ENCODE peak calls at places on chromosomes 11 and 22, in eight cellular contexts. W is CD8-positive, alpha-beta T cell; K is right atrium auricular region; F is right lobe of liver; I is suprapubic skin; O is colonic mucosa; R is HAP-1; Y is tibial nerve. U is an unnamed sample.

GRCh38 chr11:47406896-47407745 is 1.3 kb upstream of the SLC39A13 start:
- DNase-seq in W (no peak), K (no peak), F (no peak), I (peak; percentile 65), O (no peak), R (no peak), Y (no peak), U (no peak)

GRCh38 chr22:44521326-44521725 is 23.3 kb upstream of the RTL6 start:
- DNase-seq in W (no peak), K (peak; percentile 26), F (no peak), I (peak; percentile 16), O (no peak), R (no peak), Y (no peak), U (no peak)

GRCh38 chr22:44601189-44601588 is 100.8 kb upstream of the PRR5 start:
- DNase-seq in W (no peak), K (no peak), F (no peak), I (no peak), O (no peak), R (no peak), Y (no peak), U (no peak)

GRCh38 chr11:131624526-131624925 is 254.1 kb downstream of the NTM start:
- DNase-seq in W (no peak), K (peak; percentile 21), F (no peak), I (no peak), O (no peak), R (no peak), Y (no peak), U (no peak)

GRCh38 chr11:134994431-134994830 is 582.4 kb upstream of the B3GAT1 start:
- DNase-seq in W (no peak), K (no peak), F (no peak), I (no peak), O (no peak), R (peak; percentile 90), Y (no peak), U (no peak)

GRCh38 chr11:47946682-47947575 is 33.4 kb upstream of the PTPRJ start:
- DNase-seq in W (no peak), K (peak; percentile 87), F (peak; percentile 69), I (peak; percentile 81), O (peak; percentile 82), R (no peak), Y (peak; percentile 77), U (peak; percentile 61)

GRCh38 chr11:5663511-5663910 is 21.4 kb downstream of the TRIM5 start:
- DNase-seq in W (no peak), K (no peak), F (no peak), I (no peak), O (no peak), R (no peak), Y (no peak), U (no peak)

GRCh38 chr22:47395481-47395880 is 633.0 kb downstream of the TBC1D22A start:
- DNase-seq in W (no peak), K (no peak), F (peak; percentile 14), I (peak; percentile 30), O (no peak), R (no peak), Y (no peak), U (no peak)

GRCh38 chr11:93969925-93970922 is 50.9 kb upstream of the HEPHL1 start:
- DNase-seq in W (no peak), K (no peak), F (no peak), I (no peak), O (no peak), R (no peak), Y (no peak), U (no peak)

GRCh38 chr11:44528103-44528502 is 37.4 kb upstream of the CD82 start:
- DNase-seq in W (no peak), K (no peak), F (no peak), I (no peak), O (no peak), R (no peak), Y (no peak), U (no peak)

GRCh38 chr11:117532568-117532967 is 204.9 kb downstream of the CEP164 start:
- DNase-seq in W (no peak), K (no peak), F (no peak), I (no peak), O (no peak), R (no peak), Y (no peak), U (no peak)

GRCh38 chr11:129862123-129862522 is 33.3 kb downstream of the NFRKB start:
- DNase-seq in W (no peak), K (no peak), F (no peak), I (no peak), O (no peak), R (no peak), Y (no peak), U (no peak)

GRCh38 chr22:19043111-19044085 is 78.8 kb downstream of the DGCR2 start:
- DNase-seq in W (no peak), K (no peak), F (peak; percentile 15), I (peak; percentile 42), O (no peak), R (no peak), Y (no peak), U (no peak)

GRCh38 chr11:122666743-122667142 is 11.2 kb downstream of the UBASH3B start:
- DNase-seq in W (no peak), K (no peak), F (no peak), I (no peak), O (no peak), R (no peak), Y (no peak), U (no peak)

GRCh38 chr11:43987384-43988039 is 45.1 kb downstream of the C11orf96 start:
- DNase-seq in W (no peak), K (peak; percentile 95), F (peak; percentile 89), I (peak; percentile 85), O (peak; percentile 68), R (no peak), Y (peak; percentile 82), U (peak; percentile 66)

GRCh38 chr22:39185601-39186012 is 33.1 kb upstream of the CBX7 start:
- DNase-seq in W (no peak), K (peak; percentile 93), F (no peak), I (no peak), O (no peak), R (no peak), Y (no peak), U (no peak)

GRCh38 chr11:1350086-1350725 is 39.5 kb upstream of the BRSK2 start:
- DNase-seq in W (no peak), K (no peak), F (no peak), I (no peak), O (no peak), R (no peak), Y (no peak), U (no peak)

GRCh38 chr22:30665786-30666185 is 1.9 kb downstream of the DUSP18 start:
- DNase-seq in W (no peak), K (no peak), F (no peak), I (no peak), O (peak; percentile 61), R (no peak), Y (no peak), U (peak; percentile 41)

DNA sequence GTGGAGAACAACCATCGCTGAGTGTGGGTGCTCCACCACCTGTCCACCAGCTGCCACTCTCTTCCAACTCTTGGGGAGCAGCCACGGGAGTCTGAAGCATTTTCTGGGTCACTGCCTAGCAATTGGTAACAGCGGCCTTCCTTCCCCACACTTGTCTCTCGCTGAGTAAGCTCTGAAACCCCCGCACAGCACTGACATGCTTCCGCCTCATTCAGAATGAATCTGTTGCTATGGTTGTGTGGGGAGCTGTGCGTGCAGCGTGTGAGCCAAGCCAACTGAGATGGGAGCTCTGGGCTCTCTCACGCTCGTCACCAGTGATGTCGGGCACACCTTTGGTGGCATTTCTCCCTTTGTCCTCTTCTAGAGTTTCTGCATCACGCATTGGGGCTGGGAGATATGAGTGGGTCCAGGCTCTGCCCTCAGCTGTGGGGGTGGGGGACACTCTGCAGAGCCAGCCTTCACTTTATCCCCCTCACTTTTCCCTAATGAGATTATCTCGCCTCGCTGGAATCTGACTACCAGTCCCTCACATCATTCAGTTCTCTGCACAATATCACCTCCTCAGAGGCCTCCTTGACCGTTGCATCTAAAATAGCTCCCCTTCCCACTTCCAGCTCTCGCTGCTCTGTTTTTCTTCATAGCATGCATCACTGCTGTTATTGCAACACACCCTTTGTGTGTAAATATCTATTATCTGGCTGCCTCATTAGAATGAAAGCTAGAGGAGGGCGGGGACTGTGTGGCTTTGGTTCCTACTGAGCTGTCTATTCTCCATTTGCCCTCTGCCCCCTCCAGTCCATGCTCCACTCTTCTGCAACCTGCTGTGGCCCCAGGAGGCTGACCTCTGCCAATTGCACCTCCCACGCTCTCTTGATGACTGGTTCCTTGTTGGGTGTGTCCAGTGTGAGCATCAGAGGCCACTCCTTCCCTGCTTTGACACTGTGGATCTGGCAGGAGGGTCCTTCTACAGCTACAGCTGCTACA is 569.9 kb upstream of the CADM1 start:
- DNase-seq in W (no peak), K (no peak), F (no peak), I (no peak), O (no peak), R (no peak), Y (no peak), U (no peak)
- H3K4me1 ChIP-seq in W (no peaks in the 10 kb centered on the region), K (no peaks in the 10 kb centered on the region), F (no peaks in the 10 kb centered on the region), I (no peaks in the 10 kb centered on the region), O (no peaks in the 10 kb centered on the region), R (no peaks in the 10 kb centered on the region), Y (no peaks in the 10 kb centered on the region), U (no peaks in the 10 kb centered on the region)

GRCh38 chr11:75344186-75344585 is 7.3 kb downstream of the ARRB1 start:
- DNase-seq in W (no peak), K (no peak), F (no peak), I (no peak), O (peak; percentile 69), R (no peak), Y (no peak), U (no peak)
- H3K4me1 ChIP-seq in W (peaks cover 96% of the 10 kb centered on the region), K (no peaks in the 10 kb centered on the region), F (peaks cover 66% of the 10 kb centered on the region), I (peaks cover 100% of the 10 kb centered on the region), O (peaks cover 82% of the 10 kb centered on the region), R (peaks cover 21% of the 10 kb centered on the region), Y (peaks cover 79% of the 10 kb centered on the region), U (peaks cover 96% of the 10 kb centered on the region)

GRCh38 chr22:24485170-24485569 is 10.0 kb upstream of the UPB1 start:
- DNase-seq in W (no peak), K (no peak), F (no peak), I (no peak), O (no peak), R (no peak), Y (no peak), U (no peak)
- H3K4me1 ChIP-seq in W (no peaks in the 10 kb centered on the region), K (no peaks in the 10 kb centered on the region), F (peaks cover 64% of the 10 kb centered on the region), I (peaks cover 9% of the 10 kb centered on the region), O (no peaks in the 10 kb centered on the region), R (no peaks in the 10 kb centered on the region), Y (no peaks in the 10 kb centered on the region), U (no peaks in the 10 kb centered on the region)

GRCh38 chr11:65918211-65919150 is at the start of gene C11orf68:
- DNase-seq in W (no peak), K (no peak), F (no peak), I (peak; percentile 82), O (no peak), R (no peak), Y (no peak), U (no peak)

GRCh38 chr11:65920035-65920802 is 993 bp downstream of the DRAP1 start:
- DNase-seq in W (no peak), K (no peak), F (peak; percentile 71), I (peak; percentile 84), O (peak; percentile 41), R (no peak), Y (no peak), U (peak; percentile 48)

GRCh38 chr11:65917434-65918210 is 1.2 kb downstream of the C11orf68 start:
- DNase-seq in W (no peak), K (no peak), F (no peak), I (no peak), O (no peak), R (no peak), Y (no peak), U (peak; percentile 69)

GRCh38 chr11:65921033-65921555 is 1.9 kb downstream of the DRAP1 start:
- DNase-seq in W (no peak), K (no peak), F (no peak), I (no peak), O (no peak), R (no peak), Y (no peak), U (no peak)

GRCh38 chr11:65919151-65920034 is at the start of gene DRAP1:
- DNase-seq in W (peak; percentile 99), K (peak; percentile 98), F (peak; percentile 100), I (peak; percentile 99), O (peak; percentile 98), R (peak; percentile 97), Y (peak; percentile 94), U (peak; percentile 99)
- H3K4me1 ChIP-seq in W (peaks cover 41% of the 10 kb centered on the region), K (no peaks in the 10 kb centered on the region), F (peaks cover 21% of the 10 kb centered on the region), I (peaks cover 65% of the 10 kb centered on the region), O (peaks cover 26% of the 10 kb centered on the region), R (peaks cover 3% of the 10 kb centered on the region), Y (peaks cover 42% of the 10 kb centered on the region), U (peaks cover 36% of the 10 kb centered on the region)

U was measured in mucosa of descending colon.